ENCODE peak calls at places on chromosomes 2 and 18, in eight cellular contexts. Z is effector memory CD8-positive, alpha-beta T cell; G is activated CD4-positive, alpha-beta T cell treated with anti-CD3 and anti-CD28 coated beads for 36 hours; S is right lobe of liver; I is gastroesophageal sphincter; U is lung; Y is activated CD8-positive, alpha-beta memory T cell treated with anti-CD3 and anti-CD28 coated beads, Interleukin-2, amount 10 ng/mL, durations not matched to agents 7 days and 5 days; F is HepG2. X is an unnamed sample.

GRCh38 chr2:190507135-190507534 is 27.4 kb downstream of the NEMP2 start:
- ATAC-seq in Z (no peak), G (no peak), S (no peak), I (no peak), U (no peak), Y (no peak), F (no peak), X (no peak)

GRCh38 chr18:27473359-27473758 is 288.3 kb upstream of the CHST9 start:
- ATAC-seq in Z (no peak), G (no peak), S (no peak), I (no peak), U (no peak), Y (no peak), F (no peak), X (no peak)

GRCh38 chr2:174951746-174952145 is 53.4 kb downstream of the CHN1 start:
- ATAC-seq in Z (no peak), G (no peak), S (no peak), I (no peak), U (no peak), Y (no peak), F (no peak), X (no peak)

GRCh38 chr2:152078662-152079061 is 20.2 kb downstream of the CACNB4 start:
- ATAC-seq in Z (no peak), G (no peak), S (no peak), I (no peak), U (no peak), Y (no peak), F (peak), X (no peak)

GRCh38 chr2:16281451-16282330 is 341.3 kb downstream of the MYCN start:
- ATAC-seq in Z (no peak), G (peak), S (peak), I (no peak), U (no peak), Y (no peak), F (peak), X (no peak)

GRCh38 chr18:75106746-75107145 is 102.2 kb downstream of the PTGR3 start:
- ATAC-seq in Z (no peak), G (no peak), S (no peak), I (no peak), U (no peak), Y (no peak), F (no peak), X (peak)

GRCh38 chr2:56333812-56334485 is 150.2 kb downstream of the CCDC85A start:
- ATAC-seq in Z (no peak), G (no peak), S (no peak), I (no peak), U (no peak), Y (no peak), F (no peak), X (no peak)

GRCh38 chr2:196486145-196486544 is 153.4 kb upstream of the CCDC150 start:
- ATAC-seq in Z (no peak), G (no peak), S (no peak), I (peak), U (no peak), Y (no peak), F (no peak), X (no peak)

GRCh38 chr2:209907746-209908145 is 94.7 kb upstream of the RPE start:
- ATAC-seq in Z (no peak), G (no peak), S (no peak), I (no peak), U (no peak), Y (no peak), F (no peak), X (no peak)

GRCh38 chr2:171210864-171211431 is 50.3 kb upstream of the TLK1 start:
- ATAC-seq in Z (peak), G (peak), S (peak), I (no peak), U (no peak), Y (peak), F (peak), X (peak)

GRCh38 chr2:229920011-229920781 is 1.6 kb downstream of the TRIP12 start:
- ATAC-seq in Z (peak), G (no peak), S (no peak), I (no peak), U (no peak), Y (no peak), F (no peak), X (no peak)

GRCh38 chr18:46676162-46676830 is 19.3 kb upstream of the LOXHD1 start:
- ATAC-seq in Z (no peak), G (no peak), S (no peak), I (no peak), U (no peak), Y (no peak), F (no peak), X (no peak)

GRCh38 chr2:55618025-55618648 is 715 bp upstream of the PPP4R3B start:
- ATAC-seq in Z (no peak), G (no peak), S (no peak), I (no peak), U (no peak), Y (peak), F (peak), X (no peak)

GRCh38 chr2:130825231-130825971 is 11.3 kb upstream of the ARHGEF4 start:
- ATAC-seq in Z (no peak), G (no peak), S (no peak), I (no peak), U (no peak), Y (no peak), F (no peak), X (no peak)

GRCh38 chr2:60337142-60337497 is 216.3 kb downstream of the BCL11A start:
- ATAC-seq in Z (no peak), G (no peak), S (no peak), I (no peak), U (peak), Y (no peak), F (peak), X (peak)

GRCh38 chr2:193527146-193527545 is 1332.4 kb upstream of the TMEFF2 start:
- ATAC-seq in Z (no peak), G (no peak), S (peak), I (no peak), U (no peak), Y (no peak), F (no peak), X (no peak)

GRCh38 chr2:54531558-54531957 is 75.4 kb downstream of the SPTBN1 start:
- ATAC-seq in Z (no peak), G (no peak), S (no peak), I (no peak), U (no peak), Y (no peak), F (no peak), X (no peak)

GRCh38 chr2:30361751-30362394 is 85.2 kb upstream of the LCLAT1 start:
- ATAC-seq in Z (peak), G (no peak), S (no peak), I (no peak), U (no peak), Y (no peak), F (no peak), X (no peak)

GRCh38 chr2:132652501-132652900 is 17.5 kb downstream of the LYPD1 start:
- ATAC-seq in Z (no peak), G (no peak), S (no peak), I (no peak), U (no peak), Y (no peak), F (no peak), X (no peak)

GRCh38 chr18:35024965-35025364 is 16.2 kb upstream of the MAPRE2 start:
- ATAC-seq in Z (no peak), G (no peak), S (peak), I (peak), U (peak), Y (no peak), F (peak), X (no peak)

GRCh38 chr2:101361519-101361918 is 25.8 kb downstream of the CREG2 start:
- ATAC-seq in Z (peak), G (peak), S (peak), I (no peak), U (no peak), Y (peak), F (no peak), X (peak)

GRCh38 chr2:151728736-151729415 is 5.4 kb downstream of the NEB start:
- ATAC-seq in Z (no peak), G (no peak), S (no peak), I (no peak), U (no peak), Y (no peak), F (peak), X (peak)

GRCh38 chr2:232291343-232291742 is 87.2 kb upstream of the ALPP start:
- ATAC-seq in Z (no peak), G (no peak), S (no peak), I (no peak), U (no peak), Y (no peak), F (no peak), X (no peak)

GRCh38 chr2:12278217-12278755 is 438.4 kb upstream of the TRIB2 start:
- ATAC-seq in Z (no peak), G (no peak), S (no peak), I (no peak), U (no peak), Y (no peak), F (no peak), X (no peak)

GRCh38 chr2:33728106-33728505 is 129.0 kb upstream of the FAM98A start:
- ATAC-seq in Z (no peak), G (no peak), S (no peak), I (no peak), U (no peak), Y (no peak), F (peak), X (peak)

GRCh38 chr2:230849633-230850357 is 14.9 kb upstream of the ITM2C start:
- ATAC-seq in Z (peak), G (peak), S (peak), I (peak), U (no peak), Y (peak), F (peak), X (peak)

GRCh38 chr2:23385748-23386421 is 906 bp downstream of the KLHL29 start:
- ATAC-seq in Z (no peak), G (no peak), S (no peak), I (peak), U (peak), Y (peak), F (peak), X (peak)

GRCh38 chr2:182426915-182427233 is at the start of gene PDE1A:
- ATAC-seq in Z (no peak), G (no peak), S (peak), I (peak), U (no peak), Y (no peak), F (no peak), X (no peak)

GRCh38 chr2:74764429-74765272 is 69.3 kb upstream of the HK2 start:
- ATAC-seq in Z (no peak), G (peak), S (peak), I (no peak), U (no peak), Y (peak), F (peak), X (no peak)

X was measured in stimulated activated memory B cell treated with anti-CD40 and anti-IgM and Interleukin-4, amounts not matched to agents 10 μg/mL and 1 μg/mL and 100 μg/mL, for 72 hours.